ENCODE peak calls at places on chromosomes 3 and 15, in four cellular contexts. M, P, L and I are unnamed samples. For H3K4me1, the result is how much of the 10 kb centered on the place peaks cover.

GRCh38 chr15:69289312-69290146 is 9.2 kb upstream of the PAQR5 start:
- DNase-seq in M (no peak), P (peak), L (no peak), I (peak)

GRCh38 chr15:23467110-23467600 is 20.1 kb upstream of the GOLGA6L2 start:
- DNase-seq in M (no peak), P (no peak), L (peak), I (no peak)

GRCh38 chr15:67833504-67834248 is 6.2 kb downstream of the RNU6-1 start:
- DNase-seq in M (peak), P (no peak), L (peak), I (peak)

GRCh38 chr3:185126201-185126600 is 26.7 kb downstream of the C3orf70 start:
- DNase-seq in M (no peak), P (no peak), L (no peak), I (no peak)

GRCh38 chr15:65115542-65115941 is 542 bp upstream of the UBAP1L start:
- DNase-seq in M (no peak), P (no peak), L (no peak), I (no peak)

GRCh38 chr15:83613716-83614115 is 40.2 kb upstream of the ADAMTSL3 start:
- DNase-seq in M (no peak), P (no peak), L (no peak), I (no peak)

GRCh38 chr15:22951381-22952280 is 28.5 kb downstream of the CYFIP1 start:
- DNase-seq in M (no peak), P (peak), L (no peak), I (no peak)

GRCh38 chr3:110383356-110383755 is 688.3 kb upstream of the NECTIN3 start:
- DNase-seq in M (no peak), P (no peak), L (no peak), I (no peak)

GRCh38 chr3:52248816-52249547 is 3.4 kb downstream of the PPM1M start:
- DNase-seq in M (no peak), P (peak), L (no peak), I (no peak)

GRCh38 chr3:14472471-14473351 is 67.4 kb downstream of the GRIP2 start:
- DNase-seq in M (no peak), P (peak), L (peak), I (no peak)

GRCh38 chr3:42887084-42887483 is 11.4 kb upstream of the CYP8B1 start:
- DNase-seq in M (no peak), P (no peak), L (no peak), I (no peak)

GRCh38 chr15:91982401-91982800 is 128.9 kb downstream of the SLCO3A1 start:
- DNase-seq in M (no peak), P (no peak), L (peak), I (no peak)

GRCh38 chr3:69082805-69083204 is 1.9 kb upstream of the ARL6IP5 start:
- DNase-seq in M (peak), P (no peak), L (peak), I (no peak)

GRCh38 chr3:69032137-69032536 is 18.7 kb upstream of the EOGT start:
- DNase-seq in M (no peak), P (no peak), L (no peak), I (no peak)

GRCh38 chr3:28136607-28137216 is 104.7 kb upstream of the CMC1 start:
- DNase-seq in M (no peak), P (no peak), L (no peak), I (no peak)

GRCh38 chr3:188348445-188349244 is 194.7 kb downstream of the LPP start:
- DNase-seq in M (no peak), P (peak), L (peak), I (no peak)

GRCh38 chr3:73563896-73564582 is 60.7 kb downstream of the PDZRN3 start:
- DNase-seq in M (no peak), P (no peak), L (no peak), I (no peak)

GRCh38 chr3:193843447-193844301 is 250.7 kb downstream of the OPA1 start:
- DNase-seq in M (no peak), P (no peak), L (peak), I (no peak)

GRCh38 chr3:185717627-185718330 is 107.1 kb downstream of the IGF2BP2 start:
- DNase-seq in M (no peak), P (no peak), L (no peak), I (no peak)

GRCh38 chr3:140883428-140883827 is 58.2 kb upstream of the SLC25A36 start:
- DNase-seq in M (no peak), P (no peak), L (no peak), I (no peak)

GRCh38 chr15:99492716-99493115 is 73.1 kb upstream of the MEF2A start:
- DNase-seq in M (no peak), P (peak), L (no peak), I (no peak)

GRCh38 chr3:129482721-129483120 is 42.7 kb downstream of the IFT122 start:
- DNase-seq in M (no peak), P (no peak), L (no peak), I (no peak)

GRCh38 chr3:178810173-178810572 is 261.4 kb downstream of the ZMAT3 start:
- DNase-seq in M (no peak), P (no peak), L (no peak), I (no peak)

GRCh38 chr15:42858999-42859789 is 61.4 kb downstream of the TTBK2 start:
- DNase-seq in M (no peak), P (no peak), L (no peak), I (no peak)

GRCh38 chr15:43934480-43934879 is 107.7 kb downstream of the WDR76 start:
- DNase-seq in M (no peak), P (no peak), L (no peak), I (no peak)

GRCh38 chr3:64079369-64080160 is 56.3 kb upstream of the PSMD6 start:
- DNase-seq in M (no peak), P (no peak), L (no peak), I (no peak)

GRCh38 chr15:51829360-51830278 is at the start of gene TMOD3:
- DNase-seq in M (peak), P (peak), L (peak), I (peak)
- TF ChIP-seq POLR2A in M (peak), P (peak), L (peak), I (peak)

GRCh38 chr3:31234143-31234542 is 298.6 kb upstream of the STT3B start:
- DNase-seq in M (no peak), P (no peak), L (no peak), I (no peak)

GRCh38 chr3:31227152-31227581 is 305.6 kb upstream of the STT3B start:
- DNase-seq in M (no peak), P (no peak), L (no peak), I (no peak)

GRCh38 chr3:31232049-31233040 is 300.4 kb upstream of the STT3B start:
- DNase-seq in M (peak), P (peak), L (no peak), I (no peak)

GRCh38 chr3:31230425-31230824 is 302.3 kb upstream of the STT3B start:
- DNase-seq in M (no peak), P (no peak), L (no peak), I (no peak)

DNA sequence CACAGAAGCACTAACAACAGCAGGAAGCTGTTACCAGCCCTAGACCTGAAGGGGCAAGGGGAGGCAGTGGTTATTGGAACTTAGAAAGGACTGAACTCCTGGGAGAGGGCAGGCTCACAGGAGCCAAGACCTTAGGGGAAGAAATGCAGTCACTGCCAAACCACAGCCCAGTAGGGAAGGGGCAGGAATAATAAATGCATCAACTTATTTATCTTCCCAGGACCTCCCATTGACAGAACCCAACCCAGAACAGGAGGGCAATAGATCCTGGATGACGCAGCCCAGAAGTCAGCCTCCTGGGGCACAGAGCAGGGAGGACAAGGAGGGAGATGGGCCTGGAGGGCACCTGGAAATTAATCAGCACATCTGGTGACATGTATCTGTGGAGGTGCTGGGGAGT is 301.9 kb upstream of the STT3B start:
- DNase-seq in M (no peak), P (no peak), L (no peak), I (no peak)
- H3K4me1 ChIP-seq in M (under half), P (under half), L (under half), I (half or more)

GRCh38 chr15:90860450-90860849 is 7.9 kb upstream of the FURIN start:
- DNase-seq in M (no peak), P (no peak), L (no peak), I (no peak)
- TF ChIP-seq CTCF in M (no peak), P (no peak), L (no peak), I (no peak)

GRCh38 chr3:20041197-20041780 is 1.0 kb downstream of the KAT2B start:
- DNase-seq in M (peak), P (peak), L (peak), I (peak)

GRCh38 chr3:20040476-20041196 is 390 bp downstream of the KAT2B start:
- DNase-seq in M (peak), P (peak), L (peak), I (peak)

GRCh38 chr3:20038679-20039078 is 1.6 kb upstream of the KAT2B start:
- DNase-seq in M (no peak), P (no peak), L (no peak), I (no peak)

GRCh38 chr3:20039082-20039764 is 1.0 kb upstream of the KAT2B start:
- DNase-seq in M (peak), P (no peak), L (no peak), I (no peak)

DNA sequence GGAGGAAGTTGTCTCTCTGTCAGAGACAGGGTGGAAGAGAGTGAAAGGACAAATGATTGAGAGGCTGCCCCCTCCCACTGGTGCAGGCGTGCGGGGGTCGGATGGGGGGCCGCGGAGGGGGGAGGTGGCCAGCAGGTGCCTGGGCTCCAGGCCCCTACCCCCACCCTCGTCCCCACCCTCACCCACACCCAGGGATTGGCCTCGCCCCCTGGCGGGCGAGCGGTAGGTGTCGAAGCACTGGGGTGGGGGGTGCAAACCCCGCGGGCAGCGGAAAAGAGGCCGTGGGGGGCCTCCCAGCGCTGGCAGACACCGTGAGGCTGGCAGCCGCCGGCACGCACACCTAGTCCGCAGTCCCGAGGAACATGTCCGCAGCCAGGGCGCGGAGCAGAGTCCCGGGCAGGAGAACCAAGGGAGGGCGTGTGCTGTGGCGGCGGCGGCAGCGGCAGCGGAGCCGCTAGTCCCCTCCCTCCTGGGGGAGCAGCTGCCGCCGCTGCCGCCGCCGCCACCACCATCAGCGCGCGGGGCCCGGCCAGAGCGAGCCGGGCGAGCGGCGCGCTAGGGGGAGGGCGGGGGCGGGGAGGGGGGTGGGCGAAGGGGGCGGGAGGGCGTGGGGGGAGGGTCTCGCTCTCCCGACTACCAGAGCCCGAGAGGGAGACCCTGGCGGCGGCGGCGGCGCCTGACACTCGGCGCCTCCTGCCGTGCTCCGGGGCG is at the start of gene KAT2B:
- DNase-seq in M (peak), P (peak), L (peak), I (peak)
- TF ChIP-seq POLR2A in M (peak), P (peak), L (no peak), I (no peak)

GRCh38 chr3:12963869-12964712 is 109.1 kb downstream of the IQSEC1 start:
- DNase-seq in M (no peak), P (peak), L (no peak), I (peak)
- H3K4me1 ChIP-seq in M (under half), P (half or more), L (under half), I (half or more)

DNA sequence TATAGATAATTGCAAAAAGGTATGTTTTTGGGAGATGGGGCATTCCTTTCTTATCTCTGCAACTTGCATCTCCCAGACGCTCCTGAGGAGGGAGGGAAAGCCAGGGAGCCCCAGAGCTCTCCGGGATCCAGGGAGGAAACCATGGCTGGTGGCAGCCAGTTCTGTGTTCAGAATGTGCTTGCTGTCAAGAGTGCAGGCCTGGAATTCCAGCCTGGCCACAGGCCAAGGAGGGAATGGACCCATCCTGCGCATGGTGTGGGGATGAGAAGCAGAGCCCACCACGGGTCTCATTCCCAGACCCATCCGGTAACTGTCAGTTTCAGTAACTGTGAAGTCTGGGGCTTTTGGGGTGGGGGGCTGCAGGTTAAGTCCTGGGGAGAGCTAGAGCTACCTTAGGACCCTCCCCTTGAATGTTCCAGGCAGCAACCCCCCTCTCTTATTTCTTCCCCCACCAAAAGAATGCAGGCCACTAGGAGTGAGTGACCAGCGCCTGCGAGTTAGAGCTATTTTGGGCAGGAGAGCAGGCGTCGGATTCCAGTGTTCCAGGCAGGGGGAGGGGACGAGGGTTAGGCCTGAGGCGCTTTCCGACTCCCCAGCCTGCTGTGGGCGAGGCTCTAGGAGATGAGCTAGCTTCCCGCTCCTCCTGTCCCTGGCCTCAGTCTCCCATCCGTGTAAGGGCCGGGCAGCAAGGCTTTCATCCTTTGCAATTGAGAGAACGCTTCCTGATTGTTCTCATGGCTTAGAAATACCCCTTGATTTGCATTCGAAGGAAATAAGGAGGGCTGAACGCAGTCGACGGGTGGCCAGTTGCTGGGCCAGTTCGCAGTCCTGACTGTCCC is 811 bp upstream of the DAG1 start:
- DNase-seq in M (no peak), P (peak), L (peak), I (peak)
- TF ChIP-seq CTCF in M (no peak), P (no peak), L (no peak), I (no peak)